ENCODE peak calls at places on chromosomes 6 and 20, in four cellular contexts. V is islet precursor cell, A is right cardiac atrium, Y is lower leg skin. M is an unnamed sample.

GRCh38 chr6:168128006-168128630 is 49.1 kb upstream of the FRMD1 start:
- DNase-seq in Y (peak), V (peak), A (no peak), M (no peak)

GRCh38 chr20:58325914-58326313 is 16.4 kb downstream of the RAB22A start:
- DNase-seq in A (no peak), V (no peak), Y (no peak), M (no peak)

GRCh38 chr6:45651301-45651700 is 273.6 kb upstream of the SUPT3H start:
- DNase-seq in A (no peak), Y (no peak), V (no peak), M (no peak)

GRCh38 chr6:41546866-41547798 is 951 bp downstream of the FOXP4 start:
- DNase-seq in A (peak), V (peak), Y (no peak), M (peak)

GRCh38 chr20:41135187-41135887 is 2.0 kb upstream of the PLCG1 start:
- DNase-seq in V (peak), A (no peak), Y (no peak), M (peak)

GRCh38 chr20:33252460-33252859 is 16.7 kb downstream of the BPIFA1 start:
- DNase-seq in A (no peak), V (no peak), Y (no peak), M (no peak)

GRCh38 chr6:56756219-56756789 is 113.6 kb upstream of the DST start:
- DNase-seq in V (no peak), Y (no peak), A (no peak), M (no peak)

GRCh38 chr6:111685058-111685457 is 79.4 kb upstream of the TRAF3IP2 start:
- DNase-seq in A (no peak), V (no peak), Y (no peak), M (no peak)

GRCh38 chr6:20954325-20954724 is 420.1 kb downstream of the CDKAL1 start:
- DNase-seq in Y (no peak), A (no peak), V (no peak), M (peak)

GRCh38 chr6:84422380-84422968 is 195.0 kb upstream of the CEP162 start:
- DNase-seq in V (peak), Y (no peak), A (peak), M (peak)

GRCh38 chr6:118685823-118686449 is 34.5 kb upstream of the CEP85L start:
- DNase-seq in Y (no peak), V (peak), A (no peak), M (no peak)

GRCh38 chr6:110520188-110520956 is 44.0 kb upstream of the SLC22A16 start:
- DNase-seq in A (no peak), Y (no peak), V (no peak), M (no peak)

M was measured in NCI-H1930.